ENCODE peak calls at places on chromosomes 2 and 18, in four cellular contexts. S, L, C and Y are unnamed samples.

GRCh38 chr18:26909599-26910290 is 44.2 kb upstream of the AQP4 start:
- DNase-seq in C (peak; percentile 9), S (no peak), L (no peak), Y (no peak)

GRCh38 chr2:236177967-236178909 is 10.1 kb upstream of the GBX2 start:
- DNase-seq in C (peak; percentile 77), L (no peak), S (peak; percentile 90), Y (no peak)

GRCh38 chr2:88636026-88636425 is 8.8 kb upstream of the EIF2AK3 start:
- DNase-seq in C (no peak), L (no peak), S (no peak), Y (no peak)

GRCh38 chr2:105592288-105592687 is 152.4 kb upstream of the NCK2 start:
- DNase-seq in C (no peak), L (no peak), S (no peak), Y (no peak)

GRCh38 chr18:79405781-79406575 is 10.2 kb downstream of the NFATC1 start:
- DNase-seq in C (no peak), L (peak; percentile 85), S (no peak), Y (peak; percentile 98)

GRCh38 chr2:218422403-218423086 is 3.6 kb downstream of the VIL1 start:
- DNase-seq in L (no peak), S (no peak), C (no peak), Y (no peak)

GRCh38 chr18:44679912-44680270 is 797 bp upstream of the SETBP1 start:
- DNase-seq in L (no peak), C (peak; percentile 81), S (peak; percentile 81), Y (no peak)

GRCh38 chr18:9333441-9334350 is 877 bp upstream of the TWSG1 start:
- DNase-seq in L (peak; percentile 7), S (peak; percentile 85), C (peak; percentile 79), Y (no peak)

GRCh38 chr2:168216351-168217005 is 30.9 kb downstream of the STK39 start:
- DNase-seq in S (no peak), L (no peak), C (peak; percentile 58), Y (no peak)

GRCh38 chr2:161965994-161966393 is 108.0 kb downstream of the DPP4 start:
- DNase-seq in C (no peak), S (no peak), L (no peak), Y (no peak)

GRCh38 chr2:71506754-71507153 is 53.4 kb downstream of the DYSF start:
- DNase-seq in S (no peak), L (no peak), C (no peak), Y (no peak)

GRCh38 chr2:158969162-158969716 is 799 bp downstream of the TANC1 start:
- DNase-seq in L (no peak), C (peak; percentile 34), S (no peak), Y (no peak)

GRCh38 chr2:231917280-231918088 is 8.7 kb downstream of the NPPC start:
- DNase-seq in S (peak; percentile 31), L (no peak), C (peak; percentile 30), Y (no peak)

GRCh38 chr2:113390133-113390849 is 47.2 kb upstream of the ZNG1B start:
- DNase-seq in C (peak; percentile 76), L (peak; percentile 22), S (peak; percentile 89), Y (peak; percentile 80)

GRCh38 chr18:52869942-52870907 is 530.2 kb downstream of the DCC start:
- DNase-seq in C (no peak), S (peak; percentile 54), L (no peak), Y (no peak)

GRCh38 chr2:234444888-234445287 is 52.0 kb downstream of the ARL4C start:
- DNase-seq in S (no peak), L (peak; percentile 59), C (peak; percentile 93), Y (peak; percentile 50)

GRCh38 chr2:85181093-85181685 is 48.0 kb downstream of the TCF7L1 start:
- DNase-seq in S (peak; percentile 24), C (no peak), L (no peak), Y (no peak)

GRCh38 chr2:72137498-72138010 is 10.1 kb downstream of the CYP26B1 start:
- DNase-seq in C (peak; percentile 56), S (peak; percentile 73), L (no peak), Y (no peak)

DNA sequence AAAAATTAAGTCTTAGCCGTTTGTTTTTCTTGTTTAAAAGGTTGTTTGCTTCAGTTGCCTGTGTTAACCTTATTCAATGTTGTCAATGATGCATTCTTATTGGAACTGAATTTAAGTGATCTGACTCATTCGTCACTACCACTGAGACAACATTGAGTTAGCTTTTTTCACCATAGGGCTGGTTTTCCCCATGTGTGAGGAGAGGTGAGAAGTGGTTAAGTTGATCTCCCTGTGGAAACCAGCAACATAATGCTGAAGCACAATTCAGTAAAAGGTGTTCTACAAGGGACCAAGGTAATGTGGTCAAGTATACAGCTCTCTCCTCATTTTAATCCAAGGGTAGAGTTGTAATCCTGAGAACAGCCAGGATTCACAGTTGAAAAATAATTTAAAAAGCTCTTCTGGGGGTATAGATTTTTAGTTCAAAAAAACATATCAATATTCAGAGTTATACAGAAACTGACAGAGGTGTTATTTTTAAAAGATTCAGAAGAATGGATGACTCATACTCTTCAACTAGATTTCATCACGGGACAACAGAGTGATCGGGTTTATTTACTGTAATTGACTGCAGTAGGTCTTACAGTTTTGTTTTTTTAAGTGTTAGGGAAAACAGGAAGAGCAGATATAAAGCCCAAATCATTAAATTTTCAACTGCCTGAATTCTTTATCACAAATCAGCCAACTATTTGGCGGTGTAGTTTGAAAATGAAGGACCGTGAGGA is 12.6 kb downstream of the NOP58 start:
- DNase-seq in S (no peak), L (no peak), C (peak; percentile 80), Y (no peak)
- H3K27ac ChIP-seq in S (no peak overlapping the region), L (no peak overlapping the region), C (peak overlapping the region; percentile 68), Y (peak overlapping the region; percentile 10)

DNA sequence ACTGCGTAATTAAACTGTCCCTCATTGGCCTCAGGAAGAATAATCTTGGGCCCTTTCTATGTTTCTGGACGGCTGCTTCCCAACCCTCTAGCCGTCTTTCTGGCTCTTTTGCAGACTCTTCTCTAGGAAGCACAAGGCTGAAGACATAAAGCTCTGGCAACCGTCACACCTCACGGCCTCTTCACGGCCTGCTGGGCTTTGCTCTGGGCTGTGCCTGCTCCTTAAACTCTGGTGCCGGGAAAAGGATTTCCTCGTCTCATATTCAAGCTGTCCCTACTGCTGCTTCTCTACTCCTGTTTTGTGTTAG is 36.0 kb upstream of the WIPF1 start:
- DNase-seq in C (peak; percentile 71), L (no peak), S (peak; percentile 20), Y (no peak)
- H3K4me3 ChIP-seq in C (peak overlapping the region; percentile 51), L (peak overlapping the region; percentile 64), S (no peak overlapping the region), Y (peak overlapping the region; percentile 54)

DNA sequence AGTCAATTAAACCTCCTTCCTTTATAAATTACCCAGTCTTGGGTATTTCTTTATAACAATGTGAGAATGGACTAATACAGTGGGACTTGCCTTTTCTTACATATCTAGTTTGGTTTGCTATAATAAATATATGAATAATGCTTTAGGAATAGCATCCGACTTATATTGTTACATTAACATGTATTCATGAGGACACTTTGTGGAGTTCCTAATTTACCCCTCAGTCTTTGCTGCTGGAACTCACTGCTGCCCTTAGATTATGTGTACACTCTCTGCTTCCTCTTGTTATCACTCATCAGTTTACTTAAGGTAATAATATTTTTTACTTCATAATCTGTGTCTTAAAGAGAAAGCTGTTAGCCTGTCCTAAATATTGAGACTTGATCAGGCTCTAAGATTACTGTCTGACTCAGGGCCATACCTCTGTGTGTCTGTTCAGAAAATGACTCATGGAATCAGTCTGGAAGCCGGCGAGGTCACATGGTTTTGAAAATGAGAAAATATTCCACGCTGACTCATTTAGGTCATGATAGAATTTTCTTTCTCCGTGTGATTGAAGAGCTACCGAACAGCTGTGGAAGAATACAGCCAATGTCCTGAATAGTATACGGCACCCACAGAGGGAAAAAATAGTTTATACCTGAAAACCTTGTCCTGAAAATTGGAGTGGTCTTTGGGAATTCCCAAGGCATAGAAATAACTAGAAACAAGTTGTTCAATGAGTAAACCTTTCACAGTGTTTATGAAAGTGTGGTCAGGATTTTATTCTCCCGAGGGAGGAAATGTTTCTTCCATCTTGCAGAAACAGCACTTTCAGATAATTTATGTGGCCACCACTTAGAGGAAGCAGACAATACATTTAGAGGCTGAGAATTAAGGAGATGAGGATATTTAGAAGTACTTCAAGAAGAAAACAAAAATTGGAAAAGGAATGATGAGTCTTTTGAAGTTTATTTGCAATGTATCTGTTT is 156.4 kb downstream of the DSEL start:
- DNase-seq in C (peak; percentile 97), S (no peak), L (no peak), Y (no peak)
- H3K27ac ChIP-seq in C (peak overlapping the region; percentile 63), S (no peak overlapping the region), L (no peak overlapping the region), Y (no peak overlapping the region)

DNA sequence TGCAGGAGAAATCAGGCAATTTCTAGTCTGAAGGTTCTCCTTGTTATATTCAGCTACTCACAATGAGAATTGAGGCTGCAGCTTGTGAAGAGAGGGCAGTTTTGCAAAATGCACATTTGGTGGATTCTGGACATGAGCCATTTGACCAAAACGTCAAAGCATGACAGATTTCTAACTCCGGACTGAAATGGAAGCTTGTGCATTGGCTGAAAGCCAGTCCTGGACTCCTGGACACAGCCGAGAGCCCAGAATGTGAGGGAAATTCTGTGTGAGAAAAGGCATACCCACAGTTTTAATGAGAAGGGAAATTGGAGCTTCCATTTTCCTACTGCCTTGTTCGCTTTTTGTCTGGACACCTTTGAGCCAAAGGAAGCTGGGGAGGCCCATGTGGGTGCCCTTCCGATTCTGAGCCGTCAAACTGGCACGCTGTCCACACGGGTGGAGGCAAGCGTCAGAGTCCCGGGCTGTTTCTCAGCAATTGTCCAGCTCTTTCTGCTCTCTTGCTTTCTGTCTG is 23.7 kb upstream of the ROCK2 start:
- DNase-seq in C (peak; percentile 56), L (no peak), S (no peak), Y (no peak)
- H3K4me3 ChIP-seq in C (no peak overlapping the region), L (no peak overlapping the region), S (no peak overlapping the region), Y (no peak overlapping the region)

DNA sequence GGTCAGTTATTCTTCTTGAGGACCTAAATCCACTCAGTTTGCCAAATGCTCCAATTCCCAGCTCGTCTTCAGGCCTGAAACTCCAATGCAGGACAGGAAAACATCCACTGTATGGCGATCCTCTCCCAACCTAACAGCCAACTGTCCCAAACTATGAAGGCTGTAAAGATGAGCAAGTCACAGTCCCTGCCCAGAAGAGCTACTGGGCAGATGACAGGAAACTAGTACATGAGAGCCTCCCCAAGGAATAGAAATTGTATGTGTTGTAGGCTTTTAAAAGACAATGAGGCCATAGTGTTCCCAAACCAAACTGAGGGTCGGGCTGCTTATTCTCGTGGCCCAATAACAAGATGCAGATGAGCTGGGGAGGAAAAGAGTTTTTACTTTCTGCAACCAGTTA is 154.6 kb upstream of the ACAA2 start:
- DNase-seq in C (no peak), S (no peak), L (no peak), Y (no peak)
- H3K27ac ChIP-seq in C (no peak overlapping the region), S (no peak overlapping the region), L (no peak overlapping the region), Y (no peak overlapping the region)

GRCh38 chr18:76349067-76349715 is 145.9 kb downstream of the ZNF516 start:
- DNase-seq in L (peak; percentile 13), S (peak; percentile 87), C (peak; percentile 75), Y (peak; percentile 44)
- H3K4me3 ChIP-seq in L (no peak overlapping the region), S (peak overlapping the region; percentile 12), C (no peak overlapping the region), Y (no peak overlapping the region)

GRCh38 chr2:6773007-6773693 is 92.6 kb downstream of the CMPK2 start:
- DNase-seq in S (peak; percentile 85), L (peak; percentile 25), C (peak; percentile 48), Y (peak; percentile 50)
- H3K27ac ChIP-seq in S (no peak overlapping the region), L (no peak overlapping the region), C (no peak overlapping the region), Y (no peak overlapping the region)

GRCh38 chr2:165952085-165952484 is 1.5 kb downstream of the TTC21B start:
- DNase-seq in C (no peak), L (no peak), S (no peak), Y (no peak)
- H3K4me3 ChIP-seq in C (peak overlapping the region; percentile 81), L (no peak overlapping the region), S (peak overlapping the region; percentile 81), Y (no peak overlapping the region)